ENCODE peak calls at places on chromosomes 13 and 19, in six cellular contexts. U is mesenchymal stem cell, A is IMR-90, K is H9, S is H1, W is neuronal stem cell. Q is an unnamed sample.

GRCh38 chr13:29934531-29935308 is 84.3 kb upstream of the UBL3 start:
- DNase-seq in S (no peak), U (no peak), K (no peak), A (no peak), W (no peak), Q (no peak)

GRCh38 chr13:108921238-108921637 is 291.8 kb downstream of the MYO16 start:
- DNase-seq in S (no peak), K (no peak), A (no peak), U (no peak), W (no peak), Q (no peak)

GRCh38 chr13:77230560-77230959 is 96.3 kb downstream of the MYCBP2 start:
- DNase-seq in A (no peak), W (no peak), K (no peak), S (no peak), U (no peak), Q (peak; percentile 5)

GRCh38 chr13:64684685-64685431 is 2545.3 kb downstream of the PCDH9 start:
- DNase-seq in S (peak; percentile 58), K (peak; percentile 33), U (no peak), W (no peak), A (peak; percentile 36), Q (peak; percentile 88)

GRCh38 chr19:7515091-7515470 is 822 bp upstream of the ZNF358 start:
- DNase-seq in K (no peak), A (peak; percentile 66), U (peak; percentile 96), S (no peak), W (no peak), Q (no peak)

GRCh38 chr13:23673354-23673753 is 103.1 kb downstream of the TNFRSF19 start:
- DNase-seq in U (peak; percentile 82), W (no peak), S (no peak), K (no peak), A (peak; percentile 99), Q (no peak)

GRCh38 chr19:30408734-30409301 is 36.6 kb downstream of the ZNF536 start:
- DNase-seq in S (no peak), U (no peak), A (no peak), K (no peak), W (no peak), Q (no peak)

GRCh38 chr19:8334458-8335342 is 8.4 kb downstream of the KANK3 start:
- DNase-seq in A (peak; percentile 74), W (peak; percentile 73), K (peak; percentile 85), S (no peak), U (peak; percentile 51), Q (peak; percentile 87)

GRCh38 chr19:16814526-16815100 is 14.6 kb upstream of the SIN3B start:
- DNase-seq in W (no peak), U (peak; percentile 57), A (peak; percentile 46), S (no peak), K (no peak), Q (peak; percentile 65)

GRCh38 chr19:55654833-55655647 is at the start of gene U2AF2:
- DNase-seq in U (peak; percentile 80), A (peak; percentile 89), S (no peak), W (peak; percentile 94), K (peak; percentile 95), Q (peak; percentile 92)

GRCh38 chr13:48431987-48432615 is 19.2 kb upstream of the LPAR6 start:
- DNase-seq in K (no peak), S (no peak), U (peak; percentile 28), A (no peak), W (no peak), Q (no peak)

GRCh38 chr19:42153606-42154405 is 21.6 kb upstream of the POU2F2 start:
- DNase-seq in A (no peak), U (no peak), W (no peak), K (no peak), S (no peak), Q (no peak)

GRCh38 chr19:35869327-35870123 is 1.2 kb downstream of the APLP1 start:
- DNase-seq in S (peak; percentile 82), W (peak; percentile 97), U (peak; percentile 77), K (peak; percentile 97), A (peak; percentile 61), Q (peak; percentile 96)

GRCh38 chr19:54507824-54508223 is 5.2 kb downstream of the LAIR2 start:
- DNase-seq in S (no peak), K (no peak), U (no peak), W (no peak), A (no peak), Q (no peak)

DNA sequence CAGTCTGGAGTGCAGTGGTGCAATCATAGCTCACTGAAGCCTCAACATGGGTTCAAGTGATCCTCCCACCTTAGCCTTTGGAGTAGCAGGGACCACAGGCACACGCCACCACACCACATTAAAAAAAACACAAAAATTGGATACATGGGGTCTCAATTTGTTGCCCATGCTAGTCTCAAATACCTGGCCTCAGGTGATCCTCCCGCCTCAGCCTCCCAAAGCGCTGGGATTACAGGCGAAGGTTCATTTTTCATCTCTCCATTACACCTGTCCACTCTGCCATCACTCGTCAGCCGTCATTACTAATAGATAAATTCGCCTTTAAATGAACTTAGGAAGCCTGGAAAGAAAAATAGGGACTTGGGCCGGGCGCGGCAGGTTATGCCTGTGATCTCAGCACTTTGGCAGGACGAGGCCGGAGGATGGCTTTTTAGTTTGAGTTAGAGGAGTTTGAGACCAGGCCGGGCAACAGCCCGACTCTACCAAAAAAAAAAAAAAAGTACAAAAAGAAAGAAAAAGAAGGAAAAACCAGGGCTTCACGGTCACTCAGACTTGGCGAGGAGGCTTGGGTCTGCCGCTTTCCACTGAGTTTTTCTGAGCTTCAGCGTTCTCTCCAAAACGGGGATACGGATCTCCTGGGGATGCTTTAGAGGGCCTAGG is 654 bp upstream of the SUPT5H start:
- DNase-seq in U (no peak), K (no peak), A (no peak), S (no peak), W (no peak), Q (peak; percentile 38)
- H2BK120ac ChIP-seq in U (no peak overlapping the region), K (no peak overlapping the region), A (peak overlapping the region; percentile 31), S (no peak overlapping the region), W (no peak overlapping the region), Q (no peak overlapping the region)

GRCh38 chr13:93225610-93226009 is 997 bp upstream of the GPC6 start:
- DNase-seq in W (no peak), U (no peak), A (no peak), S (no peak), K (no peak), Q (no peak)

GRCh38 chr13:93226065-93226622 is 463 bp upstream of the GPC6 start:
- DNase-seq in K (no peak), W (peak; percentile 47), A (no peak), S (no peak), U (no peak), Q (peak; percentile 67)

GRCh38 chr13:93227906-93228801 is 1.5 kb downstream of the GPC6 start:
- DNase-seq in A (peak; percentile 87), U (peak; percentile 93), S (no peak), W (peak; percentile 89), K (peak; percentile 78), Q (peak; percentile 97)

GRCh38 chr13:93227280-93227905 is 786 bp downstream of the GPC6 start:
- DNase-seq in S (no peak), A (peak; percentile 52), W (peak; percentile 66), U (peak; percentile 78), K (peak; percentile 57), Q (peak; percentile 80)

GRCh38 chr13:93226623-93227279 is at the start of gene GPC6:
- DNase-seq in U (peak; percentile 96), W (peak; percentile 89), K (peak; percentile 61), S (no peak), A (peak; percentile 95), Q (peak; percentile 96)
- H4K8ac ChIP-seq in U (peak within 1 kb of the TSS; percentile 76), W (peak within 1 kb of the TSS; percentile 53), K (no peak within 1 kb of the TSS), S (peak within 1 kb of the TSS; percentile 17), A (peak within 1 kb of the TSS; percentile 30), Q (no peak within 1 kb of the TSS)

DNA sequence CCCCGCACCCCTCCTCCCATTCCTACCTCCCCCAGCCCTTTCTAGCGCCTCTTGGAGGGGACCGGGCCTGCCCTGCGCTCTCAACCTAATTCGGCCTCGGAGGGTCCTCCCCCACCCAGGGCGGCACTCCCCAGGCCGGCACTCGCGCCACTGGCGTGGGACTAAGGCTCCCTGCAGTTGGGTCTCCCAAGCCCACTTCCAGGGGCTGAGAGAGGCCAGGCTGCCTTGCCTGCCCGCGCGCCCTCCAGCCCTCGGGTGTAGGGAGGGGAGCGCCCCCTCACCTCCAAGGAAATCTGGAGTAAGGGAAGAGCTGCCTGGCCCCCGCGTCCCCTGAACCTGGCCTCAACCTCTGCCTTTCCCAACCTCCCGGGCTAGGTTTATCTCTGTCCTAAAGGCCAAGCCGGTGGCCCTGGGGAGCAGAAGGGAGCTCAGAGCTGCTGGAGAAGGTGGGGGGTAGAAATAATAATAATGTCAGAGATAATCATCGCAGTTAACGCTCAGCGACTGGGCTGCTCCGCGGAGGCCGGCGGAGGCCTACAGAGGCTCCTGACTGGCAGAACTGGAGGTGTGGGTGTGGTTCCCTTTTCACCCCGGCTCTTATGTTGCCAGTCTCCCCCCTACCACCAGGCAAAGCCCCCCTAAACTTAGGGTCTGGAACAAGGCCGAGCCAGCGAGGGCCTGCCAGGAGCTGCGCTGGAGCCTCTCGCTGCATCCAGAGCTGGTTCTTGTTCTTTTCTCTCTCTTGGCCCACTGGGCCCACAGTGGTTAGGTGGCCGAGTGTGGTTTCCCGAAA is 9.6 kb downstream of the ZIC2 start:
- DNase-seq in K (peak; percentile 60), W (peak; percentile 30), A (no peak), U (no peak), S (no peak), Q (peak; percentile 81)
- H3K23ac ChIP-seq in K (no peak overlapping the region), W (peak overlapping the region; percentile 99), A (no peak overlapping the region), U (no peak overlapping the region), S (no peak overlapping the region), Q (peak overlapping the region; percentile 25)

DNA sequence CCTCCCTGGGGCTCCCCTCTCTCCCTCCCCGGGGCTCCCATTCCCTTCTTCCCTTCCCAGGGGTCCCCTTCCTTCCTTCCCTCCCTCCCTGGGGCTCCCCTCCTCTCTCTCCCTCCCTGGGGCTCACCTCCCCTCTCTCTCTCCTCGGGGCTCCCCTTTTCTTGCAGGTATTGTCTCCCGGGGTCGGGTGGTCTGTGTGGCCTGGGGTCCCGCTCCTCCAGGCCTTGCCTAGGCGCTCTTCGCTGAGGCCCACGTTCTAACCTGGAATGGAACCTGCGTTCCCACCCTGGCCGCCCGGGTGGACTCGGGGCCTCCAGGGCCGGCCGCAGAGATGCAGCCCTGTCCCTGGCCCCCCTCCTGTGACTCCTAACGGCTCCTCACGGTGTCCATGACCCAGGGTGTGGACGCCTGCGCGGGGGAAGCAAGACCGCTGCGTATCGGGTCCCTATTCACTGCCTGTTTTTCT is 940 bp upstream of the DCUN1D2 start:
- DNase-seq in A (peak; percentile 14), U (peak; percentile 54), K (no peak), W (peak; percentile 21), S (no peak), Q (peak; percentile 54)
- H2BK120ac ChIP-seq in A (peak overlapping the region; percentile 63), U (peak overlapping the region; percentile 56), K (no peak overlapping the region), W (no peak overlapping the region), S (no peak overlapping the region), Q (peak overlapping the region; percentile 5)

DNA sequence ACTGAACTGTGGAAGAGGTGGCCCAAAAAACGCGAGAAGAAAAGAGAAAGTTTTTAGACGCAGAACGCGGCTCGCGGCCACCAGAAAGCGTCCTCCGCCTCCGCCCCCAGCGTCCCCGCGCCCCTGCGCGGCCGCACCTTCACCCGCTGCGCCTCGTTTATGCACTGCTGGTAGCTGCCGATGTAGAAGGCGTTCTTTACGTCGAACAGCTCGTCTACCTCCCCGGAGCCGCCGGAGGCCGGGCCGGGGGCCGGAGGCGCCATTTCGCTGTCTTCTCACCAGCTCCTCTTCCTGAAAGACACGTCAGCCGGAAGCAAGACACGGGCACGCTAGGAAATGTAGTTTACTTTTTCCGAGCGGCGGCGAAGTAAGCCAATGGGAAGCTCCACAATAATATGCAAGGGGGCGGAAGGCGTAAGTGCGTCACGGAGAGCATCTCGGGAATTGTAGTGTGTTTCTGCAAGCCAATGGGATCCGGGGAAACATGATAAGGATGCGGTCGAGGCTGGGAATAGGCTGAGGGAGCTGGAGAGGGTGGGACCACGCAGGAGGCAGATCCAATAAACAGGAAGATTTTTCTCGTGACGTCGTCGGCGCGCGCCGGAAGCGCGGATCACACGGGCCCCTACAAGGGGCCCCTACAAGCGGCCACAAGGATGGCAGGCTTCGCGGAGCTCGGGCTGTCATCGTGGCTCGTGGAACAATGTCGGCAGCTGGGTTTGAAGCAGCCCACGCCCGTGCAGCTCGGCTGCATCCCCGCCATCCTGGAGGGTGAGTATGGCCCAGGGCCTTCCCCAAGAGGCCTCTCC is at the start of the genes COPE and DDX49:
- DNase-seq in K (peak; percentile 99), W (peak; percentile 98), S (peak; percentile 97), U (peak; percentile 100), A (peak; percentile 100), Q (peak; percentile 100)
- H4K8ac ChIP-seq in K (no peak within 1 kb of the TSS), W (no peak within 1 kb of the TSS), S (peak within 1 kb of the TSS; percentile 95), U (peak within 1 kb of the TSS; percentile 95), A (peak within 1 kb of the TSS; percentile 73), Q (peak within 1 kb of the TSS; percentile 30)